ENCODE peak calls at places on chromosomes 3 and 15, in five cellular contexts. G is brain microvascular endothelial cell, N is endodermal cell, J is Peyer's patch, I is psoas muscle. U is an unnamed sample.

GRCh38 chr15:38669160-38669505 is 104.5 kb upstream of the RASGRP1 start:
- DNase-seq in G (no peak), N (no peak), J (no peak), I (no peak), U (no peak)

GRCh38 chr3:173938159-173938558 is 540.6 kb downstream of the NLGN1 start:
- DNase-seq in G (peak; percentile 48), N (no peak), J (no peak), I (no peak), U (no peak)

GRCh38 chr15:35738370-35738769 is 192.4 kb upstream of the DPH6 start:
- DNase-seq in G (peak; percentile 87), N (peak; percentile 59), J (no peak), I (no peak), U (peak; percentile 71)

GRCh38 chr15:69140306-69140705 is 20.1 kb upstream of the GLCE start:
- DNase-seq in G (no peak), N (no peak), J (no peak), I (no peak), U (no peak)

GRCh38 chr3:10395671-10396070 is 74.8 kb upstream of the SEC13 start:
- DNase-seq in G (no peak), N (no peak), J (peak; percentile 70), I (peak; percentile 20), U (peak; percentile 24)

GRCh38 chr3:127012091-127012490 is 29.2 kb downstream of the PLXNA1 start:
- DNase-seq in G (no peak), N (no peak), J (no peak), I (no peak), U (no peak)

GRCh38 chr3:143875566-143875965 is 27.3 kb upstream of the SLC9A9 start:
- DNase-seq in G (no peak), N (no peak), J (no peak), I (no peak), U (no peak)

GRCh38 chr3:94643400-94643799 is 580.5 kb downstream of the NSUN3 start:
- DNase-seq in G (no peak), N (peak; percentile 77), J (no peak), I (no peak), U (no peak)

GRCh38 chr3:105397974-105398373 is 31.3 kb downstream of the ALCAM start:
- DNase-seq in G (no peak), N (no peak), J (no peak), I (no peak), U (no peak)

GRCh38 chr15:70488002-70488605 is 275.3 kb downstream of the UACA start:
- DNase-seq in G (peak; percentile 71), N (peak; percentile 94), J (peak; percentile 76), I (peak; percentile 82), U (no peak)

GRCh38 chr15:70576276-70576675 is 187.1 kb downstream of the UACA start:
- DNase-seq in G (no peak), N (no peak), J (no peak), I (no peak), U (no peak)

GRCh38 chr15:95916568-95916967 is 413.9 kb upstream of the NR2F2 start:
- DNase-seq in G (no peak), N (no peak), J (no peak), I (no peak), U (no peak)

GRCh38 chr3:13069495-13069894 is 3.7 kb downstream of the IQSEC1 start:
- DNase-seq in G (no peak), N (no peak), J (peak; percentile 77), I (no peak), U (no peak)

GRCh38 chr3:69282191-69282590 is 103.7 kb downstream of the FRMD4B start:
- DNase-seq in G (no peak), N (no peak), J (no peak), I (no peak), U (no peak)

DNA sequence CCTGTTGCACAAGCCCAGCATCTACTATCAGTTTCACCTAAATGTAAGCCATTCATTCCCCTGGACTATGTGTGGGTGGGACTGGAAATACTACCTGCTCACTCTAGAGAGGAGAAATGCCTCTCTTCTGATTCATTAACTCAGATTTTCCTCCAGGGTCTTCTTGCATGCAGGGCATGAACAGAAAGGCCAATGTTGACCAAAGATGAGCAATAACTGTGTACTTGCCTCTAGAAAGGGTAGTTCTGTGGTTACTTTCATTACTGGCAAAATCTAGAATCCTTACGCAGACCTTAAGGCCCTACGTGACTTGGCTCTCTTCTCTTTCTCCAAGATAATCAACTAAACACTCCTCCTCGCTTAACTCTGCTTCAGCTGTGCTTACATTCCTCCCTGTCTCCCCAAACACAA is 81.4 kb upstream of the PSMD6 start:
- DNase-seq in G (no peak), N (no peak), J (no peak), I (no peak), U (peak; percentile 95)
- H3K27ac ChIP-seq in G (no peak overlapping the region), N (no peak overlapping the region), J (no peak overlapping the region), I (no peak overlapping the region), U (no peak overlapping the region)

DNA sequence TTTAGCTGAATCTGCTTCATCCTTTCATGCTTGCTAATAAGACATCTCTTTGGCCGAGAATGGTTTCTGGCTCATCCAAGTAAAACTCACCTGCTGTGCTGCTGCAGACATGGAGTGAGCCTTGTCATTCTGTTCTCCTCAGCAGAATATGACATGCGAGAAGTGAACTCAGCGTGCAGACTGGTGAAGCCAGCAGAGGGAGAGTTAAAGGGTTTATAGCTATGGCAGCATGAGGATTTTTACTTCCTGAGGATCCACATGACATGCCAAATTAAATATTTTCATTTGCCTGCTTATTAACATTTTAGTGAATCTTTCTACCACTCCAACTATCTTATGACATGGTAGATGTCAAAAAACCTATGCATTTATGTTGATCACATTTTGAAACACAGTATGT is 658.3 kb upstream of the NECTIN3 start:
- DNase-seq in G (no peak), N (peak; percentile 40), J (no peak), I (no peak), U (no peak)
- TF ChIP-seq CTCF in G (peak; percentile 27), N (no peak), J (no peak), I (no peak), U (no peak)

DNA sequence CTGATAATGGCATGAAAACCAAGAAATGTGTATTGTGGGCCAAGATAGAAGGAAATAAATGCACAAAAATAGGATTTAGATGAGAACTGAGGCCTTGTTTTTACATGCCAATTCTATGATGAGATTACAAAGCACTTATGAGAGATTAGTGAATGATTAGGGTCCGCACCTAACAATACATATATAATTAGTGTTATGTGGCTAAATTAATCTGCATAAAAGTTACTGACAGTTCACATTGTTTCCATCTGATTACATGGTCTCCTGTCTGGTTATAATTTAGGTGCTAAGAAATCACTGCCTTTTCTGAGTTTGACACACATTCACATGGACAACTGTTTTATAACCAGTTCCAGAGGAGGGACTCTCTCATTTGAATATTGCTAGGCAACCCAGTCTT is 117.1 kb upstream of the ARL6 start:
- DNase-seq in G (no peak), N (no peak), J (no peak), I (no peak), U (no peak)
- H3K27ac ChIP-seq in G (no peak overlapping the region), N (peak overlapping the region; percentile 29), J (no peak overlapping the region), I (no peak overlapping the region), U (no peak overlapping the region)

GRCh38 chr15:65937046-65937445 is 67.8 kb downstream of the RAB11A start:
- DNase-seq in G (no peak), N (no peak), J (no peak), I (no peak), U (no peak)

GRCh38 chr15:65942436-65942835 is 73.1 kb downstream of the RAB11A start:
- DNase-seq in G (no peak), N (no peak), J (no peak), I (no peak), U (no peak)

GRCh38 chr15:65937476-65937875 is 68.2 kb downstream of the RAB11A start:
- DNase-seq in G (peak; percentile 16), N (no peak), J (no peak), I (no peak), U (no peak)

GRCh38 chr15:65940618-65940909 is 71.3 kb downstream of the RAB11A start:
- DNase-seq in G (peak; percentile 12), N (no peak), J (no peak), I (no peak), U (peak; percentile 24)

GRCh38 chr15:65939901-65940617 is 70.8 kb downstream of the RAB11A start:
- DNase-seq in G (peak; percentile 77), N (no peak), J (no peak), I (no peak), U (peak; percentile 59)
- TF ChIP-seq CTCF in G (no peak), N (no peak), J (no peak), I (no peak), U (no peak)

GRCh38 chr3:112128843-112129727 is 4.0 kb downstream of the GCSAM start:
- DNase-seq in G (no peak), N (no peak), J (peak; percentile 65), I (no peak), U (peak; percentile 87)
- H3K27ac ChIP-seq in G (no peak overlapping the region), N (no peak overlapping the region), J (peak overlapping the region; percentile 55), I (no peak overlapping the region), U (no peak overlapping the region)

GRCh38 chr3:107822308-107822707 is 268.5 kb downstream of the CD47 start:
- DNase-seq in G (no peak), N (no peak), J (no peak), I (no peak), U (no peak)
- TF ChIP-seq CTCF in G (no peak), N (peak; percentile 45), J (no peak), I (no peak), U (no peak)

DNA sequence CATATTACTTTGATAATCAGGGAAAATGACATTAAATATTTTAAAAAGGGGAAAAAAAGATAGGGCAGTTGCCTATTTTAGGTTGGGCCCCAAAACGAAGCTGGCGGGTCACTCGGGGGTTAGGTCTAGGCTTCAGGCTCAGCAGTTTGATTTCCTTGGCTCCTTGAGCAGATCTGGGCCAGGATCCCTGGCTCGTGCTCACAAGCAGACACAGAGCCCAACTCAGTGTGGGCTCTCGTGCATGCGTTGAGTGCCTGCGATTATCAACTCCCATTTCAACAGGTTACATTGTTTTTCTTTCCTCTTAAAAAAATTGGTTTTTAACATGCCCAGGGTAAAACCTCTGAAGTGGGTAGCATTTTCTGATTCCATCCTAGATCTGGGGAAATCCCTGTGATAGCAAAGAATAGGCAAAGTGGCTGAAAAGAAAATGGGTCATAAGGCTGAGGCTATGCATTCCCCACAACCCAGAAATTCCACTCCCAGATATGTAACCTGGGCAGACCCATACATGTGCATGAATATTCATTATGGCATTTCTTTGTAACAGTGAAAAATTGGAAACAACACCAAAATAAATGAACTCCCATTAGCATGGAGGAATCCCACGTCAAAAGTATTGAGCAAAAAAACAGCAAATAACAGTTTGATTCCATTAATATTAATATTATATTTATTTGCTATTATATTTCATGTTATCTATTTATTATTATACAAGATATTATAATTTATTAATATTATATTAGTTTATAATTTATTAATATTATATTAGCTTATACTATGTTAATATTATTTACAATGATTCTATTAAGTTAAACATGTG is 27.8 kb downstream of the FAM43A start:
- DNase-seq in G (no peak), N (no peak), J (no peak), I (no peak), U (no peak)
- H3K27ac ChIP-seq in G (no peak overlapping the region), N (no peak overlapping the region), J (no peak overlapping the region), I (no peak overlapping the region), U (no peak overlapping the region)